ENCODE peak calls at places on chromosome 12, in six cellular contexts. M is fibroblast of pulmonary artery, P is fibroblast of the aortic adventitia, O is fibroblast of lung, E is cardiac muscle cell, Z is tibial artery. V is an unnamed sample.

GRCh38 chr12:120474092-120474960 is 4.8 kb upstream of the SRSF9 start:
- DNase-seq in M (peak), P (peak), O (peak), E (peak), Z (peak), V (no peak)

GRCh38 chr12:16359512-16360491 is 12.4 kb downstream of the MGST1 start:
- DNase-seq in M (peak), P (peak), O (peak), E (peak), Z (no peak), V (peak)

GRCh38 chr12:132824053-132824452 is 4.6 kb downstream of the GOLGA3 start:
- DNase-seq in M (no peak), P (no peak), O (peak), E (no peak), Z (no peak), V (no peak)

GRCh38 chr12:131245564-131246355 is 292.1 kb downstream of the ADGRD1 start:
- DNase-seq in M (no peak), P (no peak), O (no peak), E (no peak), Z (no peak), V (no peak)

GRCh38 chr12:63226792-63227463 is 75.9 kb upstream of the AVPR1A start:
- DNase-seq in M (no peak), P (no peak), O (no peak), E (no peak), Z (no peak), V (no peak)

GRCh38 chr12:4819654-4820053 is 90.1 kb upstream of the KCNA1 start:
- DNase-seq in M (no peak), P (peak), O (peak), E (no peak), Z (no peak), V (no peak)

GRCh38 chr12:102740157-102741032 is 176.6 kb downstream of the PAH start:
- DNase-seq in M (peak), P (peak), O (peak), E (peak), Z (no peak), V (no peak)

GRCh38 chr12:131808744-131809371 is 19.3 kb upstream of the MMP17 start:
- DNase-seq in M (no peak), P (no peak), O (no peak), E (peak), Z (no peak), V (no peak)

GRCh38 chr12:53205747-53206146 is 1.3 kb downstream of the ITGB7 start:
- DNase-seq in M (peak), P (peak), O (peak), E (peak), Z (peak), V (no peak)

GRCh38 chr12:68804654-68805591 is 3.1 kb upstream of the MDM2 start:
- DNase-seq in M (no peak), P (no peak), O (no peak), E (no peak), Z (no peak), V (no peak)

GRCh38 chr12:11136075-11136474 is 1.6 kb upstream of the TAS2R30 start:
- DNase-seq in M (no peak), P (no peak), O (no peak), E (no peak), Z (no peak), V (no peak)

GRCh38 chr12:59600174-59600573 is 4.3 kb downstream of the SLC16A7 start:
- DNase-seq in M (peak), P (peak), O (no peak), E (peak), Z (no peak), V (no peak)

GRCh38 chr12:52032431-52032796 is 18.8 kb upstream of the NR4A1 start:
- DNase-seq in M (peak), P (peak), O (peak), E (peak), Z (peak), V (no peak)

GRCh38 chr12:52980096-52980694 is 26.1 kb upstream of the EIF4B start:
- DNase-seq in M (no peak), P (no peak), O (no peak), E (no peak), Z (no peak), V (no peak)

DNA sequence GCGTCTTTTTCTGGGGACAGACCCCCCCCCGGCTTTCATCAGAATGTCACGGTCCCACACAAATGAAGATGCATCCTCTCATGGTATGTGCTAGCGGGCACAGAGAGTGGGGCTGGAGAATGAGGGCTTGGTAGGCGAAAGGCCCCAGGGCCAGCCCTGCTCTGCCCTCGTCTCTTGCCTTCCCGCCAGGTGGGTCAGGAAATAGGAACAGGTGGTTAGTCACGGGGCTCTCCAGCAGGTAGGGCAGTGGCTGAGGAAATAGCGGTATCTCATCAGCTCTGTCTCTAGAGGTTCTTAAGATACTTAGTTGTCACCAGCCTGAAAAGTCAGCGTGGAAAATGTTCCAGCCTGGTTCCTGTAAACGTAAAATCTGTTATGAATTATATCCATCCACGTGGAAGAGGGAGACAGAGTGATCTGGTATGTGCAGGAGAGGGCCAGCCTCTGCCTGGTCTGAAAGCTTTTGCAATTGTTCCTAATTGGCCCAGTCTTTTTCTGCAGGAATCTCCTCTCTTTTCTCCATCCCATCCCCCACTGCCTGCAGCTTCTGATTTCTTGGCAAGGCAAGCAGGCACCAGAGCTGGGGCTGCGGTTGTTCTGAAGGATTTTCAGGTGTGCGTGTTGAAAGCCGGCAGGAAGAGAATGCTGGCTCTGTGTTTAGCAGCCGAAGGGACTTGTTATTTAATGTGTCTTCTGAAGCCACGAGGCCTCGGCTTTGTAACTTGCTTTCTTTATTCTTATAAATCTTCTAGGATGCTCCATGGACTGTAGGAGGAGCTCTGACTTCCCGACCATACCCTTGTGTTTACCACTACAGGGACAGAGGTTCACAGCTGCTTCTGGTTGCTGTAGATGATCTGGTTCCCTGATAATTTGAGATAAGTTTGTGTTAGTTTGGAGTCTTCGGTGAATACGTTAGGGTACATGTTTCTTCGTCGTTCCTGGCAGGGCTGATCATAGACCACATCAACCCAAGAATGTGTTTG is 131.1 kb downstream of the CACNA1C start:
- DNase-seq in M (peak), P (peak), O (peak), E (peak), Z (no peak), V (no peak)
- TF ChIP-seq CTCF in M (peak), P (peak), O (peak), E (peak), Z (no peak), V (no peak)

GRCh38 chr12:108753969-108754368 is 22.7 kb upstream of the CORO1C start:
- DNase-seq in M (no peak), P (no peak), O (no peak), E (no peak), Z (no peak), V (peak)
- TF ChIP-seq CTCF in M (no peak), P (no peak), O (no peak), E (no peak), Z (no peak), V (no peak)

DNA sequence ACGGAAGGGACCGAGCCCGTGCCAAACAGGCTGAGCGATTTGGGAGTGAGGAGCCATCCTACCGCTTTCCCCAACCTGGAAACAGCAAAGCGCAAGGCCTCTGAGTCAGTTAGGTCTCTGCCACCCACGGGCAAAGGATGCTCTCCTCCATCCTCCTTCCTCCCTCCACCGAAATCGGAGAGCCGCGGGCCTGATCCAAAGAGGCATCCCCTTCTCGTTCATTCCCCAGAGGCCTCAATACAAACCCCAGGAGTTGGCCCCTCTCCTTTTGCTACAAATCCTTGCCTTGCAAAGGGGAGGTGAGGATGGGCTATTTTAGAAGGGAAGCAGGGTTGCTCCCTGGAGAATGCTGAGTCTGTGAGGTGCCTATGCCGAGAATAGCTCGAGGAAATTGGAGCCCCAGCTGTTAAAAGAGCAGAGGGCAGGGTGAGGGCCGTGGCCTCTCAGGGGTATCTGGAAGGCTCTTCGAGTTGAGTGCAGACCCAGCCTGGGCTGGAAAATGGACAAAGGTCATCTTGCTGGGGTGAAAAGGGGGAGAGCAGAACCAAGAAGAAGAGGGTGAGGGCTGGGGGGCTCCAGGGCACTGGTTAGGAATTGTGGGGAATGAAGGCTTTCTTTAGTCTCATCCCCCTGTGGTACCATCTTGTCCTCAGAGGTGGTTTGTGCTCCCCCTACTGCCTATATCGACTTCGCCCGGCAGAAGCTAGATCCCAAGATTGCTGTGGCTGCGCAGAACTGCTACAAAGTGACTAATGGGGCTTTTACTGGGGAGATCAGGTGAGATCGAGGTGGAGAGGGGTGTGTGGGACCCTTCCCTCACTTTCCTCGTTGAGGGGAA is 1.1 kb downstream of the TPI1 start:
- DNase-seq in M (no peak), P (no peak), O (no peak), E (peak), Z (no peak), V (peak)
- TF ChIP-seq CTCF in M (peak), P (peak), O (no peak), E (peak), Z (no peak), V (no peak)

GRCh38 chr12:33432992-33433391 is 6.6 kb downstream of the SYT10 start:
- DNase-seq in M (no peak), P (no peak), O (no peak), E (no peak), Z (no peak), V (no peak)

GRCh38 chr12:33429468-33429867 is 10.2 kb downstream of the SYT10 start:
- DNase-seq in M (no peak), P (no peak), O (no peak), E (no peak), Z (no peak), V (no peak)

GRCh38 chr12:33423706-33424105 is 15.9 kb downstream of the SYT10 start:
- DNase-seq in M (no peak), P (no peak), O (no peak), E (no peak), Z (no peak), V (no peak)

GRCh38 chr12:33431648-33432047 is 8.0 kb downstream of the SYT10 start:
- DNase-seq in M (no peak), P (no peak), O (no peak), E (no peak), Z (no peak), V (no peak)

GRCh38 chr12:33427071-33427470 is 12.5 kb downstream of the SYT10 start:
- DNase-seq in M (no peak), P (peak), O (no peak), E (no peak), Z (no peak), V (no peak)
- TF ChIP-seq CTCF in M (no peak), P (peak), O (no peak), E (no peak), Z (no peak), V (no peak)

GRCh38 chr12:26118356-26118755 is 6.5 kb downstream of the BHLHE41 start:
- DNase-seq in M (no peak), P (no peak), O (no peak), E (no peak), Z (no peak), V (no peak)

GRCh38 chr12:26117321-26117720 is 7.5 kb downstream of the BHLHE41 start:
- DNase-seq in M (no peak), P (no peak), O (no peak), E (no peak), Z (no peak), V (no peak)

GRCh38 chr12:26120561-26121274 is 4.1 kb downstream of the BHLHE41 start:
- DNase-seq in M (no peak), P (peak), O (peak), E (no peak), Z (no peak), V (no peak)

GRCh38 chr12:26121323-26121740 is 3.5 kb downstream of the BHLHE41 start:
- DNase-seq in M (no peak), P (peak), O (peak), E (no peak), Z (no peak), V (no peak)

DNA sequence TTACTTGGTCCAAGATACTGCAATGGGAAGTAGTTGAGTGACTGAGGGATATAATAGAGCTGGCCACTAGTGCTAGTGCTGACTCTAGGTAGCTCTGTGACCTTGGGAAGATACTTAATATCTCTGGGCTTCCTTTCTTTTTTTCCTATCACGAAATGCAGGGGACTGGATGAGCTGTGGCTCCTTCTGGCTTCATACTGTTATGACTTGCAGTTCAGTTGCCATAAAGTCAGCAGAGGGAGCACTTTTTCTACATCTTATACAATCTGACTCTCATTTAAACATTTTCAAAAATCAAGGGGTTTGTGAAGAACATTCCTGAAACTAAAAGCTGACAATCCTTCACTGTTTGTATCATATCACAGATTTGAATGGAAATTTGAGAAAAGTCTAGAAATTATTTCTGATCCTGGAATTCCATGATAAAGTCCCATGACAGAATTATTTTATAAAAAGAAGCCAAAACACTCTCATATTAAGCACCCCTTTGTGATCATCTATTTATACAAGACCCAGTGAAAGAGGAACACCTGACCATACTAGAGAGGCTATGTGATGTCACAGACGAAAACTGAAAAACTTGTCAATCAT is 5.4 kb downstream of the BHLHE41 start:
- DNase-seq in M (peak), P (peak), O (peak), E (peak), Z (no peak), V (no peak)
- TF ChIP-seq CTCF in M (peak), P (peak), O (peak), E (peak), Z (peak), V (no peak)

V was measured in glutamatergic neuron.